ENCODE peak calls at places on chromosomes 3 and 15, in four cellular contexts. One of them, this sample, is unnamed.

GRCh38 chr15:82986442-82986780 is 401 bp downstream of the RAMAC start:
- DNase-seq in IMR-90: peak; percentile 22
- DNase-seq in H1: no peak
- DNase-seq in H9: no peak
- DNase-seq in this sample: no peak

GRCh38 chr3:159762238-159762637 is 226.4 kb upstream of the IL12A start:
- DNase-seq in IMR-90: no peak
- DNase-seq in H1: no peak
- DNase-seq in H9: no peak
- DNase-seq in this sample: peak; percentile 72

GRCh38 chr3:189186093-189186492 is 14.3 kb downstream of the TPRG1 start:
- DNase-seq in IMR-90: peak; percentile 15
- DNase-seq in H1: no peak
- DNase-seq in H9: no peak
- DNase-seq in this sample: no peak

GRCh38 chr3:105448338-105448982 is 81.8 kb downstream of the ALCAM start:
- DNase-seq in IMR-90: peak; percentile 29
- DNase-seq in H1: no peak
- DNase-seq in H9: no peak
- DNase-seq in this sample: peak; percentile 89

GRCh38 chr3:86934851-86935250 is 56.1 kb downstream of the VGLL3 start:
- DNase-seq in IMR-90: no peak
- DNase-seq in H1: no peak
- DNase-seq in H9: no peak
- DNase-seq in this sample: no peak

GRCh38 chr15:98967096-98967495 is 40.5 kb downstream of the PGPEP1L start:
- DNase-seq in IMR-90: no peak
- DNase-seq in H1: no peak
- DNase-seq in H9: no peak
- DNase-seq in this sample: no peak

GRCh38 chr3:196399485-196399945 is 32.7 kb downstream of the UBXN7 start:
- DNase-seq in IMR-90: peak; percentile 72
- DNase-seq in H1: no peak
- DNase-seq in H9: no peak
- DNase-seq in this sample: no peak

GRCh38 chr3:112362221-112362620 is 29.3 kb downstream of the CD200 start:
- DNase-seq in IMR-90: no peak
- DNase-seq in H1: no peak
- DNase-seq in H9: no peak
- DNase-seq in this sample: no peak

GRCh38 chr3:128416578-128417150 is 50.0 kb downstream of the DNAJB8 start:
- DNase-seq in IMR-90: peak; percentile 71
- DNase-seq in H1: no peak
- DNase-seq in H9: no peak
- DNase-seq in this sample: peak; percentile 63

GRCh38 chr15:78007965-78008886 is 69.3 kb downstream of the TBC1D2B start:
- DNase-seq in IMR-90: peak; percentile 87
- DNase-seq in H1: no peak
- DNase-seq in H9: no peak
- DNase-seq in this sample: no peak

GRCh38 chr3:62546266-62546665 is 172.9 kb upstream of the FEZF2 start:
- DNase-seq in IMR-90: no peak
- DNase-seq in H1: no peak
- DNase-seq in H9: no peak
- DNase-seq in this sample: no peak
- H3K56ac ChIP-seq in IMR-90: no peak overlapping the region
- H3K56ac ChIP-seq in H1: no peak overlapping the region
- H3K56ac ChIP-seq in H9: no peak overlapping the region
- H3K56ac ChIP-seq in this sample: no peak overlapping the region

GRCh38 chr3:172581757-172582166 is 58.5 kb upstream of the TNFSF10 start:
- DNase-seq in IMR-90: no peak
- DNase-seq in H1: no peak
- DNase-seq in H9: no peak
- DNase-seq in this sample: no peak

GRCh38 chr3:172586447-172586846 is 63.2 kb upstream of the TNFSF10 start:
- DNase-seq in IMR-90: no peak
- DNase-seq in H1: no peak
- DNase-seq in H9: no peak
- DNase-seq in this sample: no peak

GRCh38 chr3:172591171-172591605 is 68.0 kb upstream of the TNFSF10 start:
- DNase-seq in IMR-90: no peak
- DNase-seq in H1: no peak
- DNase-seq in H9: no peak
- DNase-seq in this sample: peak; percentile 39

GRCh38 chr3:172582712-172583111 is 59.5 kb upstream of the TNFSF10 start:
- DNase-seq in IMR-90: peak; percentile 83
- DNase-seq in H1: no peak
- DNase-seq in H9: no peak
- DNase-seq in this sample: no peak

DNA sequence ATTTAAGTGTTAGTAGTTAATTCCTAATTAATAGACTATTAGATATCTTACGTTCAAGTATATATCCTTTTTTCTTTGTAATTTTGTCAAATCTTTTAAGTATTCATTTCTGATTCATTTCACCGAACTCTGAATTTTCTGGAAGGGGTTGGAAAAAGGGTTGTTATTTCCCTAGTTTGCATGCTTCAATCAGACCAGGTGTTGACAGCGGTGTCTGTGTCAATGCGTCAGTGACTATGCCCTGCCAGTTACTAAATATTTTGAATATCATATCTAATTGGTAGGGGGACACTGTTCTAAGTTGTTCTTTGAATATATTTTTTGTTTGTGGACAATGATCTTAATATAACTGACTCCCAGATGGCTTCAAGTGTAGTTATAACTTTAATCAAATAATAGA is 62.7 kb upstream of the TNFSF10 start:
- DNase-seq in IMR-90: no peak
- DNase-seq in H1: no peak
- DNase-seq in H9: no peak
- DNase-seq in this sample: no peak
- H3K27ac ChIP-seq in IMR-90: no peak overlapping the region
- H3K27ac ChIP-seq in H1: no peak overlapping the region
- H3K27ac ChIP-seq in H9: no peak overlapping the region
- H3K27ac ChIP-seq in this sample: no peak overlapping the region

DNA sequence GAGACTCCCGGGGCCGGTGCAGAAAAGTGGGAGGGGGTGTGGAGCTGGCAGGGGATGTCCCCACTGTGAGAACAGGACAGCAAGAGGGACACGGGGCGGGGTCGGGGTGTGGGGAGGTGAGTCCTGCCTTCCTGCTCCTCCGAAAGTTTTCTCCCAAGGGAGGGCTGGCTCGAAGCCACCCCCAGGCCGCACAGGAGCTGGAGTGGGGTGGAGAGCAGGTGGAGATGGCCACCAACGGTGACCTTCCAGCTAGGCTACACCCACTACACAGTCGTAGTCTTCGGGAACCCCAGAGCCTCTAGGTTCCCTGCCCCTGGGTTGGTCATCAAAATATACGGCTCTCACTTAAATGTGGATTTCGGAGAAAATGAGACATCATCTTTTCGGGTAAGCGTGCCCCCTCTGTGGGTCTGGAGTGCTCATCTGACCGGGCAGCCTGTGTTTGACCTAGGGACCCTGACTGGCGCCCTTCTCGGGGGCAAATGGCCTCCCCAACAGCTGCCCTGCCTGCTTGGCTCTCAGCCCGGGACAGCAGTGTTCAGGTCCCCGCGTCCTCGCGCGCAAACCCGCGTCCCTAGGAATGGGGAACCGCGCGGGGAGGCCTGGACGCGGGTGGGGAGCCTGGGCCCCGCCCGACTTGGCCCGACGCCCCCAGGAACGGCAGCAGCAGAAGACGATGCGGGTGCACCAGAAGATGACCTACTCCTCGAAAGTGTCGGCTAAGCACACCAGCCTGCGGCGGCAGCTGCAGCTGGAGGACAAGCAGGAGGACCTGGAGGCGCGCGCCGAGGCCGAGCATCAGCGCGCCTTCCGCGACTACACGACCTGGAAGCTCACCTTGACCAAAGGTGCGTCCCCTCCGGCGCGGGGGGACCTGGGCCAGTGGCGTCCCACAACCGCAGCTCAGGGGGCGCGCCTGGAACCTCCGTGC is 21.2 kb downstream of the CFAP100 start:
- DNase-seq in IMR-90: no peak
- DNase-seq in H1: no peak
- DNase-seq in H9: no peak
- DNase-seq in this sample: no peak
- H3K23ac ChIP-seq in IMR-90: no peak overlapping the region
- H3K23ac ChIP-seq in H1: no peak overlapping the region
- H3K23ac ChIP-seq in H9: no peak overlapping the region
- H3K23ac ChIP-seq in this sample: no peak overlapping the region

GRCh38 chr15:31031471-31032064 is 40.1 kb upstream of the MTMR10 start:
- DNase-seq in IMR-90: peak; percentile 72
- DNase-seq in H1: no peak
- DNase-seq in H9: no peak
- DNase-seq in this sample: no peak
- H3K56ac ChIP-seq in IMR-90: no peak overlapping the region
- H3K56ac ChIP-seq in H1: no peak overlapping the region
- H3K56ac ChIP-seq in H9: no peak overlapping the region
- H3K56ac ChIP-seq in this sample: no peak overlapping the region

DNA sequence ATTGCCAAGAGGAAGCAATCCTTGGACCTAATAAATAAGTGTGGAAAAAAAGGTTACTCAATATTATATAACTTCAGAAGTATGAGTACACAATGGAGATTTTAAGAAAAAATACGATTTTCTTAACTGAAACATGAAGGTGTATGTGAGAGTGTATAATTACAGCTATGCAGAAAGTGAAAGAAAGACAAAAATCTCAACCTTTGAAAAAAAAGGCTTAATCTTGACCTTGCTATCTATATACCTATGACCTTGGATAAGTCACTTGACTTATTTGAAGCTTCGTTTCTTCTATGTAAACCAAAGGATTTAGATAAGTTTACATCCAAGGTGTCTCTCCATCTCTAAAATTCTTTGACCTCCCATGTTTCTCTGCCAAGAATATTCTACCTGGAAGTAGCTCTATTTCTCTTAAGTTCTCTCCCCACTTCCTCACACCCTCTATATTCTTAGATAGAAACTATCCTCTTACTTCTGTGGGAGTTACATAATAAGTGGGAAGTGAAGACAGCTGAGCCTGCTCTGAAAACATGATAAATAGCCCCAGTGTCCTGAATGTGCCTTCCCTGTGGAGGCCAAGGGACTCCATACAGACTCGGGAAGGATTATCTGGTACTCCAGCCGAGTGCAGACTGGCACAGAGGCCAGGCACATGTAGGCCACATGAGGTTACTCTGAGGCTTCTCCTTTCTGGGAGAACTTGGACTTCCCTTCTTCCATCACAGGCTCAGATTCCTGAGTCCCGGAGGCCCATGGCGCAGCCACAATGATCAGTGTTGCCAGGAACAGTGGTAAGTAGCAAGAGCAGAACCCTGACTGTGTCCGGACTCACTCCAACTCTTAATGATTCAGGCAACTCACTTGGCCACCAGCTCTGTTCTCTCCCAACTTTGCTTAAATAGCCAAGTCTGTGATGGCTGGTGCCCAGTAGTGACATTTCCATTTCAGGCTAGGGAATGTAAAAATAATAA is 166.8 kb upstream of the COL8A1 start:
- DNase-seq in IMR-90: no peak
- DNase-seq in H1: no peak
- DNase-seq in H9: no peak
- DNase-seq in this sample: no peak
- H3K27ac ChIP-seq in IMR-90: no peak overlapping the region
- H3K27ac ChIP-seq in H1: no peak overlapping the region
- H3K27ac ChIP-seq in H9: no peak overlapping the region
- H3K27ac ChIP-seq in this sample: no peak overlapping the region

GRCh38 chr15:50821476-50821875 is 56.0 kb upstream of the SPPL2A start:
- DNase-seq in IMR-90: no peak
- DNase-seq in H1: no peak
- DNase-seq in H9: no peak
- DNase-seq in this sample: no peak
- H3K23ac ChIP-seq in IMR-90: no peak overlapping the region
- H3K23ac ChIP-seq in H1: no peak overlapping the region
- H3K23ac ChIP-seq in H9: no peak overlapping the region
- H3K23ac ChIP-seq in this sample: no peak overlapping the region

This sample was measured in mesendoderm.